ENCODE peak calls at places on chromosomes 3 and 15, in six cellular contexts. P is activated T-helper 1 cell treated with anti-CD3 and anti-CD28 coated beads, Interleukin-12 subunit alpha, Interleukin-12 subunit beta, Interleukin-2, Interleukin-4 antibody, amounts not matched to agents 30 ng/mL and 10 ng/mL and 1 ng/mL, durations not matched to agents 14 hours and 24 hours and 36 hours; U is RKO; S is ecto neural progenitor cell; W is ELF-1; L is iPS DF 19.7. G is an unnamed sample.

GRCh38 chr15:39232512-39232911 is 348.4 kb upstream of the THBS1 start:
- DNase-seq in P (no peak), U (peak), S (no peak), W (peak), L (no peak), G (no peak)

GRCh38 chr3:128016502-128016901 is 35.7 kb upstream of the SEC61A1 start:
- DNase-seq in P (no peak), U (no peak), S (no peak), W (no peak), L (no peak), G (no peak)

GRCh38 chr3:45110185-45110833 is 35.9 kb downstream of the CDCP1 start:
- DNase-seq in P (peak), U (no peak), S (no peak), W (no peak), L (no peak), G (no peak)

GRCh38 chr15:24955549-24955929 is 752 bp downstream of the SNRPN start:
- DNase-seq in P (no peak), U (no peak), S (peak), W (no peak), L (no peak), G (no peak)

GRCh38 chr3:160486459-160486869 is 36.9 kb upstream of the TRIM59 start:
- DNase-seq in P (no peak), U (peak), S (no peak), W (no peak), L (no peak), G (no peak)

GRCh38 chr3:139797724-139798343 is 120.1 kb upstream of the NMNAT3 start:
- DNase-seq in P (no peak), U (peak), S (peak), W (peak), L (no peak), G (peak)

GRCh38 chr3:180700941-180701340 is 21.7 kb upstream of the CCDC39 start:
- DNase-seq in P (no peak), U (peak), S (no peak), W (no peak), L (no peak), G (no peak)

GRCh38 chr3:143135150-143135549 is 15.6 kb downstream of the CHST2 start:
- DNase-seq in P (no peak), U (peak), S (no peak), W (no peak), L (no peak), G (no peak)

GRCh38 chr15:90959894-90960293 is 5.2 kb downstream of the RCCD1 start:
- DNase-seq in P (no peak), U (no peak), S (no peak), W (no peak), L (no peak), G (no peak)

GRCh38 chr3:34159613-34160420 is 361.4 kb downstream of the PDCD6IP start:
- DNase-seq in P (no peak), U (no peak), S (no peak), W (no peak), L (no peak), G (no peak)

GRCh38 chr3:135000465-135000864 is 205.4 kb downstream of the EPHB1 start:
- DNase-seq in P (no peak), U (no peak), S (no peak), W (no peak), L (no peak), G (no peak)

GRCh38 chr15:52078876-52079700 is 33.5 kb downstream of the BCL2L10 start:
- DNase-seq in P (peak), U (peak), S (peak), W (peak), L (peak), G (peak)

GRCh38 chr3:107063351-107063750 is 313.9 kb upstream of the CCDC54 start:
- DNase-seq in P (no peak), U (no peak), S (no peak), W (no peak), L (no peak), G (no peak)

GRCh38 chr3:114389156-114389555 is 95.3 kb downstream of the TIGIT start:
- DNase-seq in P (no peak), U (no peak), S (no peak), W (no peak), L (no peak), G (no peak)

GRCh38 chr15:25850154-25851111 is 12.7 kb downstream of the ATP10A start:
- DNase-seq in P (peak), U (peak), S (no peak), W (peak), L (no peak), G (peak)

GRCh38 chr3:64417816-64418215 is 192.6 kb upstream of the PRICKLE2 start:
- DNase-seq in P (no peak), U (peak), S (peak), W (peak), L (no peak), G (peak)

GRCh38 chr15:88312941-88313579 is 56.5 kb upstream of the NTRK3 start:
- DNase-seq in P (no peak), U (no peak), S (no peak), W (no peak), L (no peak), G (no peak)

GRCh38 chr3:15331606-15332404 is 581 bp downstream of the SH3BP5 start:
- DNase-seq in P (peak), U (peak), S (peak), W (no peak), L (no peak), G (no peak)

GRCh38 chr15:65991721-65992472 is 122.6 kb downstream of the RAB11A start:
- DNase-seq in P (no peak), U (no peak), S (no peak), W (no peak), L (no peak), G (no peak)

GRCh38 chr15:72463702-72464101 is 10.4 kb upstream of the ARIH1 start:
- DNase-seq in P (no peak), U (no peak), S (no peak), W (no peak), L (no peak), G (no peak)

GRCh38 chr15:29131336-29132109 is 138.1 kb downstream of the NSMCE3 start:
- DNase-seq in P (no peak), U (no peak), S (no peak), W (no peak), L (no peak), G (no peak)

GRCh38 chr3:127805026-127805753 is 17.1 kb downstream of the MGLL start:
- DNase-seq in P (no peak), U (no peak), S (no peak), W (no peak), L (no peak), G (no peak)

GRCh38 chr3:51687472-51688205 is 16.6 kb downstream of the TEX264 start:
- DNase-seq in P (no peak), U (no peak), S (no peak), W (no peak), L (no peak), G (no peak)

GRCh38 chr3:137032465-137033120 is 74.8 kb downstream of the IL20RB start:
- DNase-seq in P (peak), U (peak), S (peak), W (peak), L (peak), G (peak)

GRCh38 chr15:61621146-61621545 is 392.0 kb upstream of the RORA start:
- DNase-seq in P (no peak), U (peak), S (peak), W (peak), L (no peak), G (no peak)

GRCh38 chr3:174533286-174533685 is 325.8 kb upstream of the NAALADL2 start:
- DNase-seq in P (no peak), U (no peak), S (no peak), W (no peak), L (no peak), G (no peak)

GRCh38 chr3:15330031-15330596 is 2.3 kb downstream of the SH3BP5 start:
- DNase-seq in P (no peak), U (no peak), S (no peak), W (no peak), L (no peak), G (no peak)

GRCh38 chr3:126358038-126358815 is 1.0 kb upstream of the KLF15 start:
- DNase-seq in P (no peak), U (no peak), S (peak), W (peak), L (no peak), G (peak)

GRCh38 chr3:25441234-25441856 is 13.3 kb downstream of the RARB start:
- DNase-seq in P (no peak), U (peak), S (no peak), W (no peak), L (no peak), G (no peak)

GRCh38 chr3:25690768-25691548 is 26.3 kb upstream of the TOP2B start:
- DNase-seq in P (no peak), U (no peak), S (no peak), W (no peak), L (no peak), G (no peak)

G was measured in NT2/D1.